ENCODE peak calls at places on chromosomes 6 and 20, in four cellular contexts. A, D, G and S are unnamed samples.

GRCh38 chr20:33852971-33853813 is 42.0 kb downstream of the CHMP4B start:
- DNase-seq in D (no peak), G (no peak), A (no peak), S (no peak)

GRCh38 chr6:53623497-53623896 is 42.1 kb downstream of the KLHL31 start:
- DNase-seq in A (no peak), G (no peak), D (no peak), S (no peak)

GRCh38 chr6:155795173-155795796 is 339.6 kb upstream of the NOX3 start:
- DNase-seq in G (no peak), D (no peak), A (no peak), S (no peak)

GRCh38 chr6:16437095-16437494 is 198.7 kb downstream of the GMPR start:
- DNase-seq in G (no peak), D (no peak), A (no peak), S (no peak)

GRCh38 chr6:104908431-104909139 is 48.3 kb upstream of the LIN28B start:
- DNase-seq in D (no peak), A (no peak), G (peak), S (no peak)

GRCh38 chr6:6131492-6132109 is 124.9 kb upstream of the NRN1 start:
- DNase-seq in D (peak), A (peak), G (peak), S (peak)

GRCh38 chr6:50602191-50602810 is 111.0 kb upstream of the TFAP2D start:
- DNase-seq in G (peak), D (peak), A (peak), S (no peak)

GRCh38 chr6:126307859-126308258 is 32.1 kb upstream of the CENPW start:
- DNase-seq in D (no peak), A (no peak), G (no peak), S (no peak)

GRCh38 chr20:40682104-40683045 is 6.7 kb downstream of the MAFB start:
- DNase-seq in D (no peak), A (no peak), G (peak), S (peak)

GRCh38 chr6:9250852-9251251 is 815.5 kb upstream of the SLC35B3 start:
- DNase-seq in D (no peak), G (peak), A (peak), S (peak)

GRCh38 chr6:38580030-38580429 is 59.7 kb downstream of the BTBD9 start:
- DNase-seq in G (no peak), D (peak), A (no peak), S (no peak)

GRCh38 chr6:31020057-31020456 is 9.8 kb downstream of the MUC22 start:
- DNase-seq in A (no peak), G (no peak), D (no peak), S (no peak)

GRCh38 chr6:3510178-3510577 is 53.3 kb upstream of the SLC22A23 start:
- DNase-seq in D (no peak), G (no peak), A (no peak), S (no peak)

GRCh38 chr6:112480551-112480950 is 133.4 kb downstream of the RFPL4B start:
- DNase-seq in G (no peak), D (no peak), A (no peak), S (no peak)

GRCh38 chr6:112116215-112116614 is 28.8 kb downstream of the FAM229B start:
- DNase-seq in G (peak), A (peak), D (no peak), S (peak)

GRCh38 chr6:43876602-43877001 is 106.6 kb downstream of the VEGFA start:
- DNase-seq in G (no peak), A (no peak), D (no peak), S (no peak)

GRCh38 chr6:119276211-119276610 is 73.3 kb downstream of the MAN1A1 start:
- DNase-seq in A (no peak), G (no peak), D (no peak), S (no peak)

GRCh38 chr6:158211273-158212055 is 43.3 kb downstream of the GTF2H5 start:
- DNase-seq in A (no peak), G (no peak), D (no peak), S (no peak)

GRCh38 chr6:89257781-89258180 is 40.6 kb upstream of the GABRR1 start:
- DNase-seq in D (no peak), G (no peak), A (no peak), S (no peak)

GRCh38 chr20:57440678-57441509 is 49.7 kb downstream of the RBM38 start:
- DNase-seq in A (no peak), D (no peak), G (no peak), S (peak)

GRCh38 chr6:146598785-146599405 is at the start of gene ADGB:
- DNase-seq in A (peak), D (peak), G (peak), S (peak)

GRCh38 chr20:10611357-10611756 is 62.4 kb downstream of the JAG1 start:
- DNase-seq in G (peak), D (peak), A (peak), S (peak)

DNA sequence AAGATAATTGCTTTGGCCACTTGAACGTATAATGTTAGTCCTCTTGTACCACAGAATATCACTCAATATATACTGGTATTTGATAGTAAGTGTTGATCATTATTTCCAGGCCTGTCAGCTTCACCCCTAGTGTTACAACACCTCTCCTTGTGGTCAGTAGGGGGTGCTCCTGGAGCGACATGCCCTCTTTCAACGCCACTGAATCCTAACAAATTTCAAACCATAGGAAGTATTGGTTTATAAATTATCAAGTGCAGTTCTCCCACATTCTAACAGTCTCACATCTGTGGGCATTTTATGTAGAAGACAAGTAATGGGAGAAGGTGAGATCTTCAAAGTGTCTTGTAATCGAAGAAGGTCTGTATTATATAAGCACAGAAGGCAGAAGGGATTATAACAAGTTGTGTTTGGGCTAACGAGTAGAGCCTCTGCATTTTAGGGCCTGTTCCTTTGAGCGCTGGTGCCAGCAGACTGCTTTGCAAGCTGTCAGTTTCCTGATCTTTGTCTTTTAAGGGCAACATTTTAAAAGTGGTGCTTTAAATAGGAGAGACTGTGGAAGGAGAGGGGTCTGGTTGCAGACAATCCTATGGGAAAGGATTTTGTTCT is 57.1 kb upstream of the CEP162 start:
- DNase-seq in D (peak), G (peak), A (peak), S (peak)
- TF ChIP-seq ELF4 in D (no peak), G (no peak), A (no peak), S (no peak)

GRCh38 chr6:93447874-93448273 is 28.5 kb upstream of the EPHA7 start:
- DNase-seq in G (no peak), A (no peak), D (no peak), S (no peak)
- TF ChIP-seq ELF4 in G (no peak), A (no peak), D (no peak), S (no peak)

GRCh38 chr6:40815731-40816130 is 223.3 kb downstream of the UNC5CL start:
- DNase-seq in A (no peak), D (no peak), G (no peak), S (no peak)
- TF ChIP-seq ELF4 in A (no peak), D (no peak), G (no peak), S (no peak)

GRCh38 chr20:58895099-58895795 is 42.7 kb downstream of the GNAS start:
- DNase-seq in G (no peak), D (no peak), A (no peak), S (no peak)

GRCh38 chr20:58892932-58893224 is 40.4 kb downstream of the GNAS start:
- DNase-seq in A (no peak), D (no peak), G (no peak), S (no peak)

GRCh38 chr20:58894652-58895051 is 42.1 kb downstream of the GNAS start:
- DNase-seq in G (no peak), D (no peak), A (no peak), S (no peak)

GRCh38 chr20:58892126-58892931 is 39.8 kb downstream of the GNAS start:
- DNase-seq in A (peak), G (peak), D (peak), S (peak)

DNA sequence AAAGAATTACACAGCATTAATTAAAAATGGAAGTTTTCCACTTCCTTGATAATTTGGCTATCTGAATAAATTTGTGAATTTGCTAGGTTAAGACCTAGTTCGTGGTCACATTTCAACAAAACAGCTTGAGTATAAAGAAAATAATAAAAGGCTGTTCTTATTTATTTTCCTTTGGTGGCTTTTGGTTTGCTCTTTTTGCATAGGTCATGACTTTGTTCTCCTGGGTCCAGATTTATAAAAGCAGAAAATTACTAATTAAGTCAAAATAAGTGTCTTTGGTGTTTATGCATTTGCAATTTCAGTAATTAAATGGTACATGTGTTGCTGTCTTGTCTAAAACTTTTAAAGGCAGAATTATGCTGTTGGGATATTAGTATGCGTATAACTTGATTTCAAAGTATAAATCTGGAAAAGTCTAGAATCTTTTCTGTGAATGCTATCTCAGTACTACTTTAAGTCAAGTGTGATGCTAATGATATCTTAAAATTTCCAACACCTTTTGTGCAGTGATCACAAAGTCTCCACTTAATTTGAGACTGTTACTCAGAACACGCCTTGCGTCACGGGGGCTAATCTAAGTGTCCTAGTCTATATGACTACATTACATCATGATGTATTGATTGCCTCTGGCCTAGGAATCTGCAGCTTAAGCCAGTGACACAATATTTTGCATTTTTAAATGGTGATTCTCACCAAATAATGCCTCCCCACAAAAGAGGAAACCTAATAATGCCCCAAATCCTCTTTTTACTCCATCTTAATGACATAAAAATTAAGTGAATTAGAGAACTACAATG is 41.0 kb downstream of the GNAS start:
- DNase-seq in D (no peak), A (no peak), G (no peak), S (no peak)
- TF ChIP-seq ELF4 in D (no peak), A (no peak), G (no peak), S (no peak)

DNA sequence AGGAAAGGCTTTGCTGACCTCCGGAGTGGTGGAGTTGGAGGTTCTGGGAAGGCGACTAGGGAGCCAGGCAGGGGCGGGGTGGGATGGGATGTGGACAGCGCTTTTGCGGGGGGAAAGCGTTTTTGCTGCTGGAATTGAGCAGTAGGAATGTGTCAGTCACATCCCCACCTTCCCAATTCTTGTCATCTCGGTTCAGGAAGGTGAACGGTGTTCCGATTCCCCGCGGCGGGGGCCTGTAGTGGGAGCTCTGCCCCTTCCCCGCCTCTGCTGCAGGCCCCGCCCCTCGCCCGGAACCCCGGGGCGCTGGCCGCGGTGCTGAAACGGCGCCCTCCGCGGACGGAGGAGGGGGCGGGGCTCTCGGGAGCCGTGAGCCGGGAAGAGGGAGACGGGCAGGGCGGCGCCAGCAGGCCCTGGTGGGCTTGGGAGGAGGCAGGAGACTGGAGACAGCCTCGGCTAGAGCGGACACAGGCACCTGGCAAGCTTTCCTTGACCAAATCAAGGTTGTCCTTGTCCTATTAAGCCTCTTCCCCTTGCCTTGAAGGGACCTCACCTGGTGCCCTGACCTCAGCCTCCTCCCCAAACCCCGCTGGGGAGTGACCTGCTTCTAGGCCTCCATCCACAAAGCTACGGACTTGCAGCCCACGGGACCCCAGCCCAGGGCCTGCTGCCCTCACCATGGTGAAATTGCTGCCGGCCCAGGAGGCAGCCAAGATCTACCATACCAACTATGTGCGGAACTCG is at the start of gene LHFPL5:
- DNase-seq in D (peak), A (peak), G (peak), S (peak)
- TF ChIP-seq ELF4 in D (no peak), A (no peak), G (peak), S (peak)